ENCODE peak calls at places on chromosomes 6 and 20, in nine cellular contexts. M is breast epithelium; P is SK-N-SH; N is pancreas; G is heart right ventricle; W is endothelial cell of umbilical vein; S is lower lobe of right lung; U is naive thymus-derived CD4-positive, alpha-beta T cell; B is NT2/D1. J is an unnamed sample. For H3K36me3 and H3K27me3, the result is how much of the 10 kb centered on the place peaks cover.

GRCh38 chr20:3479025-3479424 is 8.2 kb downstream of the ATRN start:
- DNase-seq in U (no peak), P (no peak), M (no peak), N (no peak), B (no peak), G (no peak), S (no peak), W (no peak), J (no peak)

GRCh38 chr20:11117808-11118528 is 444.2 kb upstream of the JAG1 start:
- DNase-seq in B (no peak), U (no peak), P (no peak), G (no peak), W (peak), S (no peak), M (no peak), N (no peak), J (no peak)

GRCh38 chr20:17667445-17667844 is 14.6 kb downstream of the RRBP1 start:
- DNase-seq in P (no peak), U (no peak), M (no peak), N (no peak), B (no peak), G (no peak), W (no peak), S (no peak), J (no peak)

GRCh38 chr20:17921774-17922173 is 46.8 kb downstream of the SNX5 start:
- DNase-seq in S (no peak), P (no peak), G (no peak), W (no peak), M (no peak), N (no peak), U (no peak), B (no peak), J (peak)

GRCh38 chr6:79338493-79338892 is 104.0 kb upstream of the HMGN3 start:
- DNase-seq in P (no peak), B (peak), M (no peak), W (no peak), G (no peak), N (no peak), S (no peak), U (no peak), J (peak)

GRCh38 chr20:3980260-3981131 is 34.9 kb downstream of the RNF24 start:
- DNase-seq in N (no peak), M (no peak), B (no peak), P (peak), S (no peak), W (peak), U (no peak), G (no peak), J (peak)

GRCh38 chr20:53517146-53517545 is 76.5 kb downstream of the ZNF217 start:
- DNase-seq in N (no peak), G (no peak), S (no peak), P (no peak), W (no peak), U (no peak), B (no peak), M (no peak), J (no peak)

GRCh38 chr6:152635949-152636674 is 1.1 kb downstream of the SYNE1 start:
- DNase-seq in M (no peak), N (no peak), B (no peak), U (no peak), P (peak), S (peak), G (peak), W (peak), J (peak)

GRCh38 chr6:143279385-143279784 is 171.1 kb downstream of the ADAT2 start:
- DNase-seq in W (peak), B (no peak), M (no peak), S (no peak), N (no peak), G (no peak), P (peak), U (no peak), J (peak)

GRCh38 chr6:145602927-145603326 is 132.4 kb downstream of the EPM2A start:
- DNase-seq in U (no peak), B (no peak), N (no peak), S (no peak), M (no peak), G (no peak), P (peak), W (no peak), J (no peak)

GRCh38 chr6:40998661-40999060 is 40.4 kb downstream of the UNC5CL start:
- DNase-seq in S (no peak), G (no peak), M (no peak), P (no peak), U (no peak), B (no peak), N (no peak), W (no peak), J (no peak)

GRCh38 chr6:3118353-3119039 is at the start of gene BPHL:
- DNase-seq in G (peak), U (peak), M (peak), N (peak), W (peak), B (peak), S (peak), P (peak), J (peak)

GRCh38 chr20:51310216-51310615 is 232.3 kb downstream of the NFATC2 start:
- DNase-seq in W (no peak), M (no peak), G (no peak), S (no peak), P (no peak), U (no peak), B (no peak), N (no peak), J (no peak)

GRCh38 chr20:23629017-23629541 is 8.7 kb downstream of the CST3 start:
- DNase-seq in B (peak), P (no peak), U (no peak), N (peak), S (no peak), M (no peak), G (no peak), W (peak), J (no peak)

GRCh38 chr20:61184194-61184593 is 67.9 kb upstream of the CDH4 start:
- DNase-seq in B (no peak), G (no peak), P (no peak), U (no peak), W (no peak), M (no peak), S (no peak), N (no peak), J (no peak)

GRCh38 chr6:71531006-71531405 is 242.4 kb downstream of the OGFRL1 start:
- DNase-seq in P (no peak), U (no peak), S (no peak), G (no peak), W (no peak), N (no peak), B (no peak), M (no peak), J (no peak)

GRCh38 chr6:160070427-160070826 is 51.2 kb upstream of the SLC22A1 start:
- DNase-seq in M (no peak), U (no peak), S (no peak), W (no peak), B (no peak), G (no peak), P (no peak), N (no peak), J (no peak)

GRCh38 chr20:23995905-23996666 is 7.5 kb upstream of the GGTLC1 start:
- DNase-seq in N (no peak), M (no peak), U (peak), B (no peak), W (peak), G (peak), P (peak), S (peak), J (no peak)

GRCh38 chr20:47011984-47012383 is 117.3 kb downstream of the EYA2 start:
- DNase-seq in U (no peak), W (no peak), M (no peak), B (no peak), N (no peak), S (no peak), P (no peak), G (no peak), J (no peak)

GRCh38 chr20:12383770-12384304 is 466.1 kb downstream of the BTBD3 start:
- DNase-seq in S (no peak), M (no peak), P (no peak), U (no peak), B (no peak), G (no peak), W (no peak), N (no peak), J (no peak)

GRCh38 chr20:21798384-21798783 is 92.9 kb downstream of the PAX1 start:
- DNase-seq in P (no peak), U (no peak), B (no peak), S (no peak), W (no peak), M (no peak), N (no peak), G (no peak), J (no peak)

GRCh38 chr20:53737404-53738038 is 143.9 kb upstream of the ZNF217 start:
- DNase-seq in U (no peak), S (no peak), N (no peak), B (no peak), M (no peak), P (no peak), G (no peak), W (peak), J (no peak)

GRCh38 chr20:54025166-54025835 is 45.1 kb downstream of the BCAS1 start:
- DNase-seq in M (no peak), N (no peak), B (peak), S (no peak), W (no peak), U (no peak), P (no peak), G (no peak), J (peak)

GRCh38 chr6:168196385-168196860 is 117.4 kb upstream of the FRMD1 start:
- DNase-seq in W (no peak), B (no peak), P (no peak), S (peak), M (peak), U (no peak), G (no peak), N (no peak), J (no peak)

GRCh38 chr6:11921017-11921438 is 91.1 kb upstream of the HIVEP1 start:
- DNase-seq in M (no peak), W (peak), B (no peak), N (no peak), S (no peak), U (no peak), G (peak), P (no peak), J (peak)

GRCh38 chr6:107604549-107604948 is 114.6 kb downstream of the SOBP start:
- DNase-seq in P (no peak), N (no peak), M (no peak), W (no peak), S (no peak), U (no peak), B (no peak), G (no peak), J (no peak)

GRCh38 chr6:169250660-169251059 is 3.0 kb downstream of the THBS2 start:
- DNase-seq in W (no peak), G (no peak), N (no peak), U (no peak), B (no peak), P (no peak), S (no peak), M (no peak), J (peak)

GRCh38 chr20:51826372-51826771 is 24.1 kb upstream of the SALL4 start:
- DNase-seq in B (no peak), S (no peak), U (no peak), P (no peak), G (no peak), M (no peak), W (no peak), N (no peak), J (no peak)

GRCh38 chr6:2866183-2866846 is 24.7 kb upstream of the SERPINB1 start:
- DNase-seq in M (no peak), G (no peak), N (no peak), S (no peak), U (no peak), W (peak), P (no peak), B (no peak), J (peak)

DNA sequence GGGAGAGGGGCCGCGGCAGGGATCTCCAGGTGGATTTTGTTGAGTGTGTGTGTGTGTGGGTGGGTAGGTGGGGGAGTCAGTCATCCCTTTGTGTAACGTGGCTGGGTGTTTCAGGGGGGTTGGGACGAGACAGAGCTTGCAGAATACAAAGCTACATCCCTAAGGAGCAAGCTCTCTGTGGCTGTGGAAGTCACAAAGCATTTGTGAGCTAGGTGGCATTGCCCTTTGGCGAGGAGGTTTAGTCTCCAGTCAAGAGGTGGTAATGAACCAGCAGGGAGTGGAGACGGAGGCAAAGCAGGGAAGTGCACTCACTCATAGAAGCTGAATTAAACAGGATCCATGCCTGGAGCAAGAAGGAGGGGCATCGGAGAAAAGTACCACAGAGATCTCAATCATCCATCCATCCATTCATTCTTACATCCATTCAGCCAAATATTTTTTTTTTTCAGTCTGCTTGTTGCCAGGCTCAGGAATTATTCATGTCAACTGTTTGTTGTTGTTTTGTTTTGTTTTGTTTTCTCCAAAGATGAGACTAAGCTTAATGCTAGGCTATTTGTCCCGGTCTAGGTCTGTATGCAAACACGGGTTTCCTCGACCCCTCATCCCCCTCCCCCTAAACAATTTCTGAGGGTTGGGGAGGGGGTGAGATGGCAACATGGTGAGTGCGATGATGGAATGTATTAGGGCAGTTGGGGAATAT is 913 bp downstream of the HCRTR2 start:
- DNase-seq in P (no peak), N (no peak), G (no peak), M (no peak), U (no peak), S (no peak), W (no peak), B (no peak), J (no peak)
- H3K4me3 ChIP-seq in P (no peak), N (peak), G (no peak), M (no peak), U (no peak), S (no peak), W (no peak), B (peak), J (peak)

GRCh38 chr20:57819981-57820380 is 110.2 kb upstream of the PMEPA1 start:
- DNase-seq in G (no peak), U (no peak), W (no peak), S (no peak), M (no peak), P (no peak), B (no peak), N (no peak), J (no peak)
- H3K36me3 ChIP-seq in G (under half), U (under half), W (under half), S (under half), M (under half), P (under half), B (under half), N (under half), J (under half)

GRCh38 chr6:1600764-1601615 is 8.7 kb upstream of the FOXC1 start:
- DNase-seq in M (no peak), B (no peak), N (no peak), G (no peak), P (peak), S (no peak), W (peak), U (no peak), J (no peak)
- H3K27me3 ChIP-seq in M (under half), B (under half), N (under half), G (under half), P (under half), S (half or more), W (under half), U (under half), J (under half)

GRCh38 chr6:142223938-142224337 is 76.9 kb downstream of the VTA1 start:
- DNase-seq in S (no peak), N (no peak), B (no peak), P (no peak), W (no peak), M (no peak), U (no peak), G (no peak), J (no peak)
- H3K4me3 ChIP-seq in S (no peak), N (no peak), B (no peak), P (no peak), W (no peak), M (no peak), U (no peak), G (no peak), J (no peak)

DNA sequence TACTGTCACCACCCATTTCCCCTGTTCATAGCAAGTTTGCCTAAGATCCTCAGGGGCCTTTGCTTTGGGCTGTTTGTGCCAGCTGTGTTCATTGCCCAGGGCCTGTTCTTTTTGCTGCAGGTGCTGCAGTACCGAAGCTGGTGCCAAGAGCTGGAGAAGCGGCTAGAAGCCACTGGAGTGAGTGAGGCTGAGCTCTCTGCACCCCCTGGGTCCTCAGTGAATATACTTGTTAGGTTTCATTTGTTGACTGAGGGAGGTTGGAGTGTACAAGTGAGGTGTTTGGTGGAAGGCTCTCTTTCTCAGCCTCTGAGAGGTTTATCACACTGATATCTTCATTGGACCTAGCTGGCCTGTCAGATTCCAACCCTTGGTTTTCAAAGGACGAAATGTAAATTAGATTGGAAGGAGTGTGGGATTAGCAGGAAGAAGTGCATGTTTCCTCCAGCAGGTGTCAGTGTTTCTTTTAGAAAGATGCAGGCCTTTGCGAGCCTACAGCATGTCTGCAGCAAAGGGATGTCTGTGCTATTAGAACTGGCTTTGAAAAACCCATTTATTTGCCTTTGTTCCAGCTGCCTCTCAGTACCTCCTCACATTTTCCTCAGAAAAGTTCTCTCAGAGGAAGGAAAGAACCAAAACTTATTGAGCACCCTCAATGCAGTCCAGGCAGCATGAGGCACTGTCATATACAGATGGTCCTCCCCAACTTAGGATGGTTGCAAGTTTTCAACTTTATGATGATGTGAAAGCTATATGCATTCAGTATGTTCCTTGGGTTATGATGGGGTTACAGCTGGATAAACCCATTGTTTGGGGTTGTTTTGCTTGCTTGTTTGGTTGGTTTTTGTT is 8.3 kb downstream of the CEP250 start:
- DNase-seq in P (peak), M (no peak), G (no peak), N (no peak), U (peak), B (peak), S (no peak), W (peak), J (peak)
- H3K36me3 ChIP-seq in P (under half), M (under half), G (under half), N (under half), U (under half), B (half or more), S (half or more), W (under half), J (under half)

DNA sequence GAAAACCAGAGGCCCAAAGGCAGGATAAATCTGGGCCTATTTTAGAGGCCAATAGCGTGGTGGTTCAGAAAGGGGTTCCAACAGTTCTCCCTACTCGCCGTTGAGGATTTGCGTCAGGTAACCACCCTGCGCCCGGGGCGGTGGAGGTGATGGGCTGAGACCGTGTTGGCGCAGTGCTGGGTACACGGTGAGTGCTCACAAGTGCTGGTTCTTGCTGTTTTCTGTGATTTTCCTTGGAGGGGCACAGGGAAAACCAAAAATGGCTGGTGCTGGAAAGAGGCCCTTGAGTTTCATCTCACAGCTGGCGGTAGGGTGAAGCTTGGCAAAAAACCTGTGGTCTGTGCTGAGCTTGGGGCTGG is 35.1 kb upstream of the SCRT2 start:
- DNase-seq in S (no peak), U (no peak), N (no peak), M (no peak), W (no peak), P (no peak), B (no peak), G (no peak), J (no peak)
- H3K27me3 ChIP-seq in S (under half), U (under half), N (under half), M (half or more), W (under half), P (under half), B (under half), G (under half), J (under half)

DNA sequence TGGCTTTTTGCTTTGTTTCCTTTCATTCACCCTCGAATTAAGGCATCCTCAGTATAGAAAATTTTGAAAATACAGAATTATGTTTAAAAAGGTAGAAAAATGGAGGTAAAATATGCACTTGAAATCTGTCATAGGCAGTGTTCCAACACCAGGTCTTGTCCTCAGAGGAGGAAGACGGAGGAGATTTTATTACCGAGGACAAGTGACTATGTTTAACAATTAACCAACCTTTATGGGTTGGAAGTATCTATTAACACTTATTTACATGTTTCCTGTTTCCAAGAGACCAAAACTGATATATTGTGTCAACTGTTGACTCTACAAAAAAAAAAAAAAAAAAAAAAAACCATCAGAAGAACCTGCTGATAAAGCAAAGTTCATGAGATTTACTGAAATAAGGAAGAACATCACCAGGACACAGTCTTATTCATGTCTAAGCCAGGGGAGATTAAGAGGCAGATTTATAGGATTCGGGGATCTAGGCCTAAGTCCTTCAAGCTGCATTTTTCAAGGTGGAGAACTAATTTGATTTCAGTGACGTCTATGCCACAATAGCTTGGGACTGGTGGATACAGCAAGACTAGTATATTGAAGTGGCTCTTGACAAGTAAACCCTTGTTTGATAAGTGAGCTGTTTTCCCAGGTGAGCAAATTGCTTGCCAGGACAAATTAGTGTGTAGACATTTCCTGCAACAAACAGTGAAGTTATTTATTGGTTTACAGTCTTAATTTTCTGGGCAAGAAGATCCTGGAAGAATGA is 126.6 kb upstream of the NAA20 start:
- DNase-seq in S (no peak), N (no peak), G (no peak), P (no peak), B (no peak), W (no peak), M (no peak), U (no peak), J (no peak)
- H3K4me3 ChIP-seq in S (peak), N (peak), G (peak), P (no peak), B (no peak), W (peak), M (no peak), U (no peak), J (no peak)